ENCODE peak calls at places on chromosomes 12 and 14, in five cellular contexts. F is H1, D is SK-N-SH, O is HepG2, S is HCT116. C is an unnamed sample.

GRCh38 chr12:3622021-3622731 is 130.7 kb downstream of the CRACR2A start:
- DNase-seq in F (no peak), D (no peak), O (no peak), S (no peak), C (no peak)

GRCh38 chr12:119412811-119413794 is 78.6 kb downstream of the CCDC60 start:
- DNase-seq in F (peak), D (peak), O (peak), S (peak), C (peak)

GRCh38 chr12:128643106-128643651 is 180.6 kb downstream of the SLC15A4 start:
- DNase-seq in F (no peak), D (no peak), O (no peak), S (no peak), C (no peak)

GRCh38 chr12:75705749-75706719 is 194.6 kb upstream of the KRR1 start:
- DNase-seq in F (no peak), D (peak), O (no peak), S (peak), C (no peak)

GRCh38 chr14:74919421-74920165 is 3.5 kb downstream of the RPS6KL1 start:
- DNase-seq in F (no peak), D (no peak), O (no peak), S (no peak), C (no peak)

GRCh38 chr12:26523708-26524150 is 309.3 kb downstream of the ITPR2 start:
- DNase-seq in F (no peak), D (peak), O (no peak), S (no peak), C (peak)

GRCh38 chr14:77980475-77981321 is 180.8 kb downstream of the ADCK1 start:
- DNase-seq in F (peak), D (no peak), O (no peak), S (no peak), C (peak)

GRCh38 chr14:90692061-90692460 is 124.2 kb downstream of the TTC7B start:
- DNase-seq in F (no peak), D (no peak), O (no peak), S (no peak), C (no peak)

GRCh38 chr14:52025310-52025709 is 36.0 kb downstream of the RTRAF start:
- DNase-seq in F (no peak), D (no peak), O (no peak), S (no peak), C (no peak)

GRCh38 chr14:92578511-92578910 is 64.9 kb downstream of the RIN3 start:
- DNase-seq in F (no peak), D (no peak), O (no peak), S (no peak), C (no peak)

GRCh38 chr12:12072064-12072760 is 1.5 kb downstream of the BCL2L14 start:
- DNase-seq in F (no peak), D (no peak), O (peak), S (no peak), C (no peak)

GRCh38 chr12:29374913-29375312 is 6.1 kb downstream of the ERGIC2 start:
- DNase-seq in F (no peak), D (no peak), O (no peak), S (no peak), C (no peak)

GRCh38 chr12:98894412-98895085 is 249.5 kb downstream of the APAF1 start:
- DNase-seq in F (peak), D (peak), O (no peak), S (no peak), C (no peak)

GRCh38 chr12:57031789-57032188 is 15.5 kb upstream of the TAC3 start:
- DNase-seq in F (no peak), D (no peak), O (no peak), S (no peak), C (no peak)

GRCh38 chr14:66600416-66600815 is 92.5 kb downstream of the GPHN start:
- DNase-seq in F (no peak), D (no peak), O (no peak), S (no peak), C (no peak)

GRCh38 chr12:7120166-7120565 is 8.5 kb downstream of the RBP5 start:
- DNase-seq in F (no peak), D (no peak), O (no peak), S (no peak), C (no peak)

GRCh38 chr12:28425531-28425930 is 235.3 kb downstream of the CCDC91 start:
- DNase-seq in F (no peak), D (no peak), O (no peak), S (no peak), C (no peak)

GRCh38 chr12:54052745-54053624 is 650 bp upstream of the HOXC4 start:
- DNase-seq in F (no peak), D (peak), O (no peak), S (no peak), C (no peak)

GRCh38 chr14:104382361-104383087 is 197.0 kb upstream of the C14orf180 start:
- DNase-seq in F (no peak), D (no peak), O (no peak), S (no peak), C (no peak)

GRCh38 chr14:54299393-54300363 is 97.1 kb upstream of the CDKN3 start:
- DNase-seq in F (no peak), D (peak), O (peak), S (no peak), C (no peak)

GRCh38 chr14:92673601-92674000 is 74.8 kb downstream of the LGMN start:
- DNase-seq in F (no peak), D (no peak), O (no peak), S (no peak), C (no peak)

GRCh38 chr14:69716483-69717187 is 50.3 kb upstream of the SRSF5 start:
- DNase-seq in F (no peak), D (no peak), O (no peak), S (no peak), C (no peak)

GRCh38 chr14:68711551-68712437 is 81.1 kb downstream of the ZFP36L1 start:
- DNase-seq in F (no peak), D (no peak), O (no peak), S (no peak), C (no peak)

GRCh38 chr14:101840649-101841365 is 79.3 kb downstream of the PPP2R5C start:
- DNase-seq in F (no peak), D (peak), O (no peak), S (no peak), C (no peak)

GRCh38 chr12:75556306-75556899 is 45.0 kb upstream of the KRR1 start:
- DNase-seq in F (no peak), D (no peak), O (peak), S (no peak), C (peak)

DNA sequence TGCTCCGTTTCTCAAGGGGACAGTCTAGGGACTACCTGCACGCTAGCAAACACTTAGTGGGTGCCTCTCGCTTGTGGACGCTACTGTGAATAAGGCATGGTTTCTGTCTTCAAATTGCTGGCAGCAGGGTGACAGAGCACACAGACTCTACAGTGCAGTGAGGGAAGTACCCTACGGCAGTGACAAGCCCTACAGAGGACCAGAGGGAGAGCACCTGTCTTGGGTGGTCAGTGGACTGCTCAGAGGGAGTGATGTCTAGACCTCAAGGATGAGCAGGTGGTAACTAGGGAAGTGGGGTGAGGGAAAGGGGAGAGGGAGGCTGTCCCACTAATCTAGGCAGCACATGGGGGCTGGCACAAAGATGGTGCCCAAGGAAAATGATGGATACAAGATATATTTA is 160.5 kb downstream of the RBM19 start:
- DNase-seq in F (no peak), D (no peak), O (no peak), S (no peak), C (no peak)
- TF ChIP-seq JUND in F (no peak), D (no peak), O (no peak), S (no peak), C (no peak)

GRCh38 chr12:4700621-4701026 is 19.6 kb upstream of the GALNT8 start:
- DNase-seq in F (no peak), D (no peak), O (no peak), S (no peak), C (no peak)
- TF ChIP-seq JUND in F (no peak), D (no peak), O (no peak), S (no peak), C (no peak)

DNA sequence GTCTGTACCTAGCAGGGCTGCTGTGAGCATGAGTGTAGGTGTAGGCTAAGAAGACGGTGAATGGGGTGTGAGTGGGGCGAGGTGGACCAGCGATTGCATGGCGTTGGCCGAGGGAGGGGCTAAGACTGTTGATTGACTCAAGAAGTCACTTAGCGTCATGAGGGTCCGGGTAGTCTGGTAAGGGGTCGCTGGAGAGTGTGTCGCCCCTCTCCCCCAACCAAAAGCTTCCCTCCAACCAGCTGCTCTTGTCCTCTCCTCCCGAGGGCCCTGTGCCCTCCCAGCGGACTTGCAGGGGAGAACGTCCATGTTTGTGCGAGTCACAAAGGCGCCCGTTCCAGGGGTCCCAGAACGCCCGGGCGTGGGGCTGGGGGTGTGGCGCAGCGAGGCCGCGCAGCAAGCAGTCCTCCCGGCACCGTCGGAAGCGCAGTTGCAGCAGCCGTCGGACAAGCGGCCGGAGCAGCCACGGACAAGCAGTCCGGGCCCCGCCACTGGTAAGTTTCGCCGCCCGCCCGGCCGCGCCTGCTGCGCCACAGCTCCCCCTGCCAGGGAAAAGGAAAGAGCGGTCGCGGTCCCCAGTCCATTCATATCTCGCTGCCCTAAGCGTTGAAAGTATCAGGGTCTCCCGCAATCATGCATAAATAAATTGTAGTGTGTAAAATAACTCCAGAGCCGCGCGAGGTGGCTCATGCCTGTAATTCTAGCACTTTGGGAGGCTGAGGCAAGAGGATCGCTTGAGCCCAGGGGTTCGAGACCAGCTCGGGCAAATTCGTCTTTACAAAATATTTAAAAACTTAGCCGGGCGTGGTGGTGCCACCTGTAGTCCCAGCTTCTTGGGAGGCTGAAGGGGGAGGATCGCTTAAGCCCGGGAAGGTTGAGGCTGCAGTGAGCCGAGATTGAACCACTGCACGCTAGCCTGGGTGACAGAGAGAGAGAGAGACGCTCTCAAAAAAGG is at the start of gene CCDC63:
- DNase-seq in F (peak), D (peak), O (peak), S (peak), C (no peak)
- TF ChIP-seq JUND in F (no peak), D (no peak), O (no peak), S (no peak), C (no peak)

DNA sequence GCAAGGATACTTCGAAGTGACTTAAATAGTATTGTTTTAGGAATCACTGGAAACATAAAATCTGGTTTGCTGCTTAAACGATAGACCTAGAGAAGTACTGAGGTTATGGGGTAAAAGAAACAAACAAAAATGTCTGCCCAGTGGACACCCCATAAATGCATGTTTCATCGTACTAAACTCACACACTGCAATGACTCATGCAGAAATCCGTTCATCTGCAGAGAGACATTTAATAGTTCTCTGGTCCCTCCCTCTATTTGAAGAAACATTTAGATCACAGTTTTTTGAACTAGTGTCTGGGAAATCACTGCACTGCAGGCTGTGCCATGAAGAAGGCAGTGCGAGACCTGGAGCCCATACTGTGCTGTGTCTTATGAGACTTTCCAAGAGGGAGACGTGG is 25.5 kb downstream of the SLC17A8 start:
- DNase-seq in F (no peak), D (no peak), O (no peak), S (no peak), C (no peak)
- TF ChIP-seq JUND in F (no peak), D (no peak), O (no peak), S (no peak), C (no peak)

DNA sequence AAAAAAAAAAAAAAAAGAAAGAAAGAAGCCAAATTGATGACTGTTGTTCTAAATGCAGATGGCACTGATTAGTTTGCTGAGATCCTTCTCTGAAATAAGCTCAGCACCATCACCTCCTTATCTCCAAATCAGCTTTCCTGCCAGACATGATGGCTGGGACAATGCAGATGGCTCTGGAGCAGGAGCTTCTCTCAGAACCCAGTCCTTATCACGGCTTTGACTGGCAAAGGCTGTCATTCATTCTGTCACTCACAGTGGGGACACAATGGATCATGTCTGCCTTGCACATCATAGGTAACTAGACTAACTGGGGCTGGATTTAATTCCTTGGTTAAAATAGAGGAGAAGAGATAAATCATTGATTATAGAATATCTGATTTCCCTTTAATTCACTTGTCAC is 146.3 kb downstream of the PDZRN4 start:
- DNase-seq in F (no peak), D (peak), O (no peak), S (no peak), C (no peak)
- TF ChIP-seq JUND in F (no peak), D (no peak), O (no peak), S (no peak), C (no peak)

GRCh38 chr14:31508140-31508539 is 20.3 kb upstream of the GPR33 start:
- DNase-seq in F (no peak), D (no peak), O (no peak), S (no peak), C (no peak)

GRCh38 chr14:31510855-31511254 is 23.0 kb upstream of the GPR33 start:
- DNase-seq in F (no peak), D (no peak), O (no peak), S (no peak), C (no peak)

GRCh38 chr14:31505411-31505810 is 17.6 kb upstream of the GPR33 start:
- DNase-seq in F (no peak), D (no peak), O (no peak), S (no peak), C (no peak)

GRCh38 chr14:31510222-31510621 is 22.4 kb upstream of the GPR33 start:
- DNase-seq in F (no peak), D (peak), O (peak), S (peak), C (peak)
- TF ChIP-seq JUND in F (no peak), D (no peak), O (no peak), S (no peak), C (no peak)

GRCh38 chr12:113850309-113851056 is 115.6 kb downstream of the RBM19 start:
- DNase-seq in F (no peak), D (no peak), O (no peak), S (no peak), C (no peak)
- TF ChIP-seq JUND in F (no peak), D (no peak), O (no peak), S (no peak), C (no peak)

DNA sequence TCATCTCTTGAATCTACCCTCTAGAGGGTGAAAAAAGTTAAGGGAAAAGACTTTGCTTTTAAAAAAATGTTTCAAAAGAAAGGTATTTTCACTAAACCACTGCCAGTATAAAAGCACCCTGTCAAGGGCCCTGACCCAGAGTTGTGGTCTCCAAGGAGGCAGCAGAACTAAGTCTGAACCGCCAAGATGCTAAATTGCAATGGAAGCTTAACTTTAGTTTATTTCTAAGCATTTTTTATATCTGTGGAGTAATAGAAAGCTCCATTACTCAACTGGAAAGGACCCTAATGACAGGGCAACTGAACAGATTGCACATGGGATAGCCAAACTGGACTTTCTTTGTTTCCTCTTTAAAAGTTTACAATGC is 379.8 kb downstream of the NAV3 start:
- DNase-seq in F (no peak), D (no peak), O (no peak), S (no peak), C (no peak)
- TF ChIP-seq JUND in F (no peak), D (no peak), O (no peak), S (no peak), C (no peak)

GRCh38 chr14:23021969-23022368 is 12.0 kb upstream of the C14orf93 start:
- DNase-seq in F (no peak), D (no peak), O (no peak), S (no peak), C (no peak)

GRCh38 chr14:23021479-23021878 is 11.5 kb upstream of the C14orf93 start:
- DNase-seq in F (no peak), D (no peak), O (no peak), S (no peak), C (no peak)

GRCh38 chr14:23024612-23025075 is 10.1 kb downstream of the PSMB5 start:
- DNase-seq in F (no peak), D (no peak), O (no peak), S (no peak), C (no peak)

GRCh38 chr14:23023500-23024152 is 11.1 kb downstream of the PSMB5 start:
- DNase-seq in F (no peak), D (no peak), O (no peak), S (no peak), C (no peak)

GRCh38 chr14:23022849-23023499 is 11.7 kb downstream of the PSMB5 start:
- DNase-seq in F (no peak), D (no peak), O (no peak), S (no peak), C (no peak)
- TF ChIP-seq JUND in F (no peak), D (no peak), O (no peak), S (no peak), C (no peak)

GRCh38 chr14:50399251-50400032 is 2.8 kb upstream of the CDKL1 start:
- DNase-seq in F (no peak), D (no peak), O (no peak), S (peak), C (peak)
- TF ChIP-seq JUND in F (no peak), D (no peak), O (no peak), S (no peak), C (no peak)

C was measured in T47D.